ENCODE peak calls at places on chromosome 6, in eight cellular contexts. I, D, Z, W, C, Q, L and O are unnamed samples.
A peak's percentile ranks its signal among the peaks of the same experiment; 100 is the strongest.

GRCh38 chr6:162019311-162019710 is 708.3 kb downstream of the PRKN start:
- DNase-seq in I (no peak), D (no peak), Z (no peak), W (no peak), C (no peak), Q (no peak), L (no peak), O (no peak)

GRCh38 chr6:53605543-53606235 is 59.9 kb downstream of the KLHL31 start:
- DNase-seq in I (no peak), D (no peak), Z (no peak), W (no peak), C (no peak), Q (no peak), L (no peak), O (no peak)

GRCh38 chr6:1820165-1820564 is 210.4 kb downstream of the FOXC1 start:
- DNase-seq in I (no peak), D (no peak), Z (no peak), W (no peak), C (no peak), Q (no peak), L (no peak), O (no peak)

GRCh38 chr6:125866433-125866832 is 75.7 kb downstream of the NCOA7 start:
- DNase-seq in I (no peak), D (no peak), Z (no peak), W (no peak), C (no peak), Q (no peak), L (no peak), O (no peak)

GRCh38 chr6:134026597-134026996 is 25.8 kb downstream of the SLC2A12 start:
- DNase-seq in I (no peak), D (peak; percentile 94), Z (no peak), W (no peak), C (peak; percentile 60), Q (no peak), L (no peak), O (no peak)

GRCh38 chr6:151805286-151805840 is 2.1 kb upstream of the ESR1 start:
- DNase-seq in I (peak; percentile 49), D (no peak), Z (peak; percentile 75), W (peak; percentile 66), C (no peak), Q (no peak), L (no peak), O (no peak)

GRCh38 chr6:33418690-33419291 is 884 bp upstream of the CUTA start:
- DNase-seq in I (no peak), D (no peak), Z (no peak), W (no peak), C (no peak), Q (no peak), L (peak; percentile 68), O (no peak)

GRCh38 chr6:95243091-95243490 is 334.2 kb upstream of the MANEA start:
- DNase-seq in I (no peak), D (no peak), Z (no peak), W (no peak), C (peak; percentile 3), Q (no peak), L (no peak), O (no peak)

GRCh38 chr6:170040906-170041305 is 250.0 kb downstream of the DLL1 start:
- DNase-seq in I (no peak), D (no peak), Z (no peak), W (no peak), C (no peak), Q (no peak), L (no peak), O (no peak)

GRCh38 chr6:34792605-34793500 is 970 bp downstream of the BLTP3A start:
- DNase-seq in I (peak; percentile 77), D (peak; percentile 52), Z (peak; percentile 37), W (no peak), C (peak; percentile 65), Q (peak; percentile 62), L (no peak), O (no peak)

GRCh38 chr6:110101885-110102284 is 77.6 kb downstream of the WASF1 start:
- DNase-seq in I (peak; percentile 70), D (no peak), Z (no peak), W (no peak), C (no peak), Q (no peak), L (no peak), O (no peak)

GRCh38 chr6:111764238-111765182 is 108.7 kb downstream of the FYN start:
- DNase-seq in I (peak; percentile 85), D (peak; percentile 71), Z (no peak), W (no peak), C (no peak), Q (no peak), L (peak; percentile 60), O (no peak)

GRCh38 chr6:119121367-119121766 is 42.9 kb upstream of the FAM184A start:
- DNase-seq in I (no peak), D (no peak), Z (no peak), W (no peak), C (no peak), Q (no peak), L (no peak), O (no peak)

GRCh38 chr6:119126826-119127225 is 48.4 kb upstream of the FAM184A start:
- DNase-seq in I (no peak), D (no peak), Z (no peak), W (no peak), C (no peak), Q (no peak), L (no peak), O (no peak)

GRCh38 chr6:119127627-119128026 is 49.2 kb upstream of the FAM184A start:
- DNase-seq in I (no peak), D (no peak), Z (no peak), W (no peak), C (no peak), Q (no peak), L (no peak), O (no peak)

GRCh38 chr6:119126140-119126539 is 47.7 kb upstream of the FAM184A start:
- DNase-seq in I (no peak), D (no peak), Z (no peak), W (no peak), C (no peak), Q (no peak), L (no peak), O (no peak)

DNA sequence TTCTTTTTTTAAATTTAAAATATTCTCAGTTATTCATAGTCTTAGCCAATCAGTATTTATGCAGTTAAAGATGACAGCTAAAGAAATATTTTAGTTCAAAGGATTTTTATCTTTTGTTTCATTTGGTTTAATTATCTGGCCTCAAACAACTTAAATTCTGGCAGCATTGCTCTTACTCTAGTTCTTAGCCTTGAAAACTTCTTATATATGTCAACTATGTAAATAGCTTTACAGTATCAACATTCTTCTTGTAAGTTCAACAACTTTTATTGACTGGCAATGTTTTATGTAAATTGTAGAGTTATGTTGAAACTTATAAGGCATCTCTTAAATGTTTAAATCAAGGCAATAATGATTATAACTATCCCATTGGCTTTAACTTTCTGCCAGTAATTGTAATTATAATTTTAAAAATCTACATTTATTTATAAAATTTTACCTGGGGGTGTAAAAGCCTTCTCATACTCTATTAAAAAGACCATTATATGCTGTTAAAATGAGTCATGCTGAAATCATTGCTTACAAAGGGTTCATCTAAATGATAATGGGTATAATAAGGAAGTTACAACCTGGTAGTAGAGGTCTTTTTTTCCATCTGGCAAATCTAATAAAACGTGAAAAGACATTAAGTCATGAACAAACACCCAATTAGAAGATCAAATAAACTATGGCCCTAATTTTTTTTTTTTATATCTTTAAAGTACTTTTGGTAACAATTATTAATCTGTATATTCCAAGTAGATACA is 45.8 kb upstream of the FAM184A start:
- DNase-seq in I (no peak), D (no peak), Z (no peak), W (no peak), C (peak; percentile 70), Q (no peak), L (no peak), O (no peak)
- H3K27ac ChIP-seq in I (no peak overlapping the region), D (no peak overlapping the region), Z (no peak overlapping the region), W (no peak overlapping the region), C (peak overlapping the region; percentile 49), Q (no peak overlapping the region), L (no peak overlapping the region), O (no peak overlapping the region)

DNA sequence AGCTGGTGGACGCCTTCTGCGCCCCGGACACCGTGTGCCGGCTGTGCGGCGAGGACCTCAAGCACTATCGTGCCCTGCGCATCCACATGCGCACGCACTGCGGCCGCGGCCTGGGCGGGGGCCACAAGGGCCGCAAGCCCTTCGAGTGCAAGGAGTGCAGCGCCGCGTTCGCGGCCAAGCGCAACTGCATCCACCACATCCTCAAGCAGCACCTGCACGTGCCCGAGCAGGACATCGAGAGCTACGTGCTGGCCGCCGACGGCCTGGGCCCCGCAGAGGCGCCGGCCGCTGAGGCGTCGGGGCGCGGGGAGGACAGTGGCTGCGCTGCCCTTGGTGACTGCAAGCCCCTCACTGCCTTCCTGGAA is 82.7 kb downstream of the SSR1 start:
- DNase-seq in I (no peak), D (no peak), Z (no peak), W (no peak), C (no peak), Q (no peak), L (no peak), O (no peak)
- H3K36me3 ChIP-seq in I (peaks cover 70% of the 10 kb centered on the region), D (peaks cover 48% of the 10 kb centered on the region), Z (no peaks in the 10 kb centered on the region), W (peaks cover 22% of the 10 kb centered on the region), C (peaks cover 62% of the 10 kb centered on the region), Q (peaks cover 31% of the 10 kb centered on the region), L (peaks cover 52% of the 10 kb centered on the region), O (peaks cover 100% of the 10 kb centered on the region)

DNA sequence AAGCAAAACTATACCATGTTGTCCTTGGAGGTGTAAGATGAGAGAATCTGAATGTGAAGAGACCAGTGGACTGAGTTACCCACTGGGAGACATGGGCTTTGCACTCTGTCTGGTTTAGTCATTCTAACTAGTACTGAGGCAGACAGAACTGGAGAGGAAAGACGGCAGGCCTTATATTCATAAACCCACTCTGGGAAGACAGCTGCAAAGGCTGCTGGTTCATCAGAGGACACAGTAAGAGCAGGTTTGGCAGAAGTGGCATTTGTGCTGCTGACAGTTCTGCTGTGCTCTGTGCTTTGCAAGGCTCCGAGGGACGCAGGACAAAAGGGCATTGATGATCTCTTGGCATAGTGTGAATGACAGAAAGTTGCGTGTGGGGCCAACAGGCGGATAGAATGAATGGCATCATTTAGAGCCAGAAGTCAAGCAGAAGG is 142.3 kb upstream of the TENT5A start:
- DNase-seq in I (peak; percentile 47), D (no peak), Z (no peak), W (no peak), C (no peak), Q (no peak), L (no peak), O (peak; percentile 47)
- H3K27ac ChIP-seq in I (no peak overlapping the region), D (peak overlapping the region; percentile 27), Z (peak overlapping the region; percentile 59), W (peak overlapping the region; percentile 73), C (no peak overlapping the region), Q (no peak overlapping the region), L (no peak overlapping the region), O (peak overlapping the region; percentile 84)

GRCh38 chr6:122449084-122449483 is 22.5 kb downstream of the SERINC1 start:
- DNase-seq in I (no peak), D (no peak), Z (no peak), W (no peak), C (no peak), Q (no peak), L (no peak), O (no peak)

GRCh38 chr6:122458087-122458486 is 13.5 kb downstream of the SERINC1 start:
- DNase-seq in I (no peak), D (no peak), Z (no peak), W (no peak), C (no peak), Q (no peak), L (no peak), O (no peak)

GRCh38 chr6:122459240-122459639 is 12.4 kb downstream of the SERINC1 start:
- DNase-seq in I (no peak), D (no peak), Z (no peak), W (no peak), C (peak; percentile 48), Q (no peak), L (no peak), O (no peak)

GRCh38 chr6:122452509-122452908 is 19.1 kb downstream of the SERINC1 start:
- DNase-seq in I (no peak), D (no peak), Z (no peak), W (no peak), C (no peak), Q (no peak), L (no peak), O (no peak)

GRCh38 chr6:122454673-122455072 is 16.9 kb downstream of the SERINC1 start:
- DNase-seq in I (no peak), D (no peak), Z (no peak), W (no peak), C (no peak), Q (no peak), L (no peak), O (no peak)
- H3K36me3 ChIP-seq in I (peaks cover 78% of the 10 kb centered on the region), D (peaks cover 19% of the 10 kb centered on the region), Z (no peaks in the 10 kb centered on the region), W (peaks cover 4% of the 10 kb centered on the region), C (peaks cover 27% of the 10 kb centered on the region), Q (peaks cover 26% of the 10 kb centered on the region), L (peaks cover 58% of the 10 kb centered on the region), O (peaks cover 5% of the 10 kb centered on the region)